ENCODE peak calls at places on chromosome 12, in six cellular contexts. P is GM12878, L is HepG2, E is K562, G is GM12891, Q is H1. D is an unnamed sample.

GRCh38 chr12:13701502-13701901 is 279.9 kb downstream of the GRIN2B start:
- DNase-seq in P (no peak), L (no peak), E (no peak), G (no peak), Q (no peak), D (no peak)

GRCh38 chr12:52023182-52023975 is 16.6 kb downstream of the TAMALIN start:
- DNase-seq in P (no peak), L (peak), E (peak), G (peak), Q (peak), D (peak)

GRCh38 chr12:41140117-41140516 is 48.0 kb upstream of the PDZRN4 start:
- DNase-seq in P (no peak), L (no peak), E (no peak), G (no peak), Q (no peak), D (no peak)

GRCh38 chr12:93734784-93735183 is 57.6 kb downstream of the CRADD start:
- DNase-seq in P (no peak), L (no peak), E (no peak), G (no peak), Q (no peak), D (no peak)

GRCh38 chr12:101604132-101604531 is 9.4 kb downstream of the MYBPC1 start:
- DNase-seq in P (peak), L (peak), E (no peak), G (no peak), Q (no peak), D (no peak)

GRCh38 chr12:122961551-122962329 is 4.5 kb downstream of the ABCB9 start:
- DNase-seq in P (no peak), L (no peak), E (no peak), G (no peak), Q (no peak), D (no peak)

GRCh38 chr12:34033628-34034296 is 11.5 kb downstream of the ALG10 start:
- DNase-seq in P (no peak), L (peak), E (peak), G (no peak), Q (no peak), D (no peak)

GRCh38 chr12:84910549-84911241 is 1.9 kb downstream of the SLC6A15 start:
- DNase-seq in P (no peak), L (no peak), E (no peak), G (no peak), Q (no peak), D (no peak)

GRCh38 chr12:21710944-21711343 is 53.3 kb upstream of the LDHB start:
- DNase-seq in P (no peak), L (no peak), E (no peak), G (no peak), Q (no peak), D (no peak)

GRCh38 chr12:29565727-29566126 is 68.2 kb upstream of the OVCH1 start:
- DNase-seq in P (no peak), L (no peak), E (no peak), G (no peak), Q (no peak), D (no peak)

GRCh38 chr12:29564925-29565324 is 67.4 kb upstream of the OVCH1 start:
- DNase-seq in P (no peak), L (no peak), E (no peak), G (no peak), Q (no peak), D (no peak)

GRCh38 chr12:29562167-29562776 is 64.8 kb upstream of the OVCH1 start:
- DNase-seq in P (no peak), L (no peak), E (no peak), G (no peak), Q (no peak), D (no peak)

GRCh38 chr12:29561736-29562135 is 64.2 kb upstream of the OVCH1 start:
- DNase-seq in P (no peak), L (no peak), E (no peak), G (no peak), Q (no peak), D (no peak)

DNA sequence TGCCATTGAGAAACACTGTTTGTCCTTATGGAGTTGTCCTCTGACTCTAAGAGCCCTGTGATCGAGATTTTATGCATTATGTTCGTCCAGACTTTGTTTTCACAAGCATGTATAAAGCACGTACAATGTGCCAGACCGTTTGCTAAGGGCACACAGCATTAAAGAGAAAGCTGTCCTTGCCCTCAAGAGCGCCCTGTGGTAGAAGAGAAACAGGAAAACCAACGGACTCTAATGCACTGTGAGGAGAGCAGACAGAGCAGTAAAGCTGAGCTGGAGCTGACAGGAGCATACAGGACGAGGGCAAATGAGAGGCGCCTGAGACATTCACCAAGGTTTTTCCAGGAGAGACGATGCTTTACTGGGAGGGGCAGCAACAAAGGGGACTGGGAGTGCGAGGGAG is 66.2 kb upstream of the OVCH1 start:
- DNase-seq in P (no peak), L (no peak), E (no peak), G (no peak), Q (no peak), D (no peak)
- TF ChIP-seq POLR2A in P (no peak), L (no peak), E (no peak), G (no peak), Q (no peak), D (no peak)

GRCh38 chr12:54956818-54957641 is 27.5 kb downstream of the TESPA1 start:
- DNase-seq in P (no peak), L (no peak), E (no peak), G (no peak), Q (no peak), D (no peak)

GRCh38 chr12:54959291-54960018 is 25.1 kb downstream of the TESPA1 start:
- DNase-seq in P (peak), L (no peak), E (no peak), G (no peak), Q (no peak), D (no peak)

GRCh38 chr12:54961190-54961589 is 23.4 kb downstream of the TESPA1 start:
- DNase-seq in P (no peak), L (no peak), E (no peak), G (no peak), Q (no peak), D (no peak)

GRCh38 chr12:54956322-54956721 is 28.2 kb downstream of the TESPA1 start:
- DNase-seq in P (no peak), L (no peak), E (no peak), G (no peak), Q (no peak), D (no peak)

GRCh38 chr12:54958048-54958658 is 26.4 kb downstream of the TESPA1 start:
- DNase-seq in P (peak), L (peak), E (peak), G (no peak), Q (no peak), D (no peak)
- TF ChIP-seq TAF1 in P (no peak), L (no peak), E (no peak), G (no peak), Q (no peak), D (no peak)

GRCh38 chr12:130958557-130959140 is 4.9 kb downstream of the ADGRD1 start:
- DNase-seq in P (no peak), L (no peak), E (no peak), G (no peak), Q (no peak), D (no peak)
- TF ChIP-seq POLR2AphosphoS5 in P (no peak), L (no peak), E (no peak), G (no peak), Q (no peak), D (no peak)

DNA sequence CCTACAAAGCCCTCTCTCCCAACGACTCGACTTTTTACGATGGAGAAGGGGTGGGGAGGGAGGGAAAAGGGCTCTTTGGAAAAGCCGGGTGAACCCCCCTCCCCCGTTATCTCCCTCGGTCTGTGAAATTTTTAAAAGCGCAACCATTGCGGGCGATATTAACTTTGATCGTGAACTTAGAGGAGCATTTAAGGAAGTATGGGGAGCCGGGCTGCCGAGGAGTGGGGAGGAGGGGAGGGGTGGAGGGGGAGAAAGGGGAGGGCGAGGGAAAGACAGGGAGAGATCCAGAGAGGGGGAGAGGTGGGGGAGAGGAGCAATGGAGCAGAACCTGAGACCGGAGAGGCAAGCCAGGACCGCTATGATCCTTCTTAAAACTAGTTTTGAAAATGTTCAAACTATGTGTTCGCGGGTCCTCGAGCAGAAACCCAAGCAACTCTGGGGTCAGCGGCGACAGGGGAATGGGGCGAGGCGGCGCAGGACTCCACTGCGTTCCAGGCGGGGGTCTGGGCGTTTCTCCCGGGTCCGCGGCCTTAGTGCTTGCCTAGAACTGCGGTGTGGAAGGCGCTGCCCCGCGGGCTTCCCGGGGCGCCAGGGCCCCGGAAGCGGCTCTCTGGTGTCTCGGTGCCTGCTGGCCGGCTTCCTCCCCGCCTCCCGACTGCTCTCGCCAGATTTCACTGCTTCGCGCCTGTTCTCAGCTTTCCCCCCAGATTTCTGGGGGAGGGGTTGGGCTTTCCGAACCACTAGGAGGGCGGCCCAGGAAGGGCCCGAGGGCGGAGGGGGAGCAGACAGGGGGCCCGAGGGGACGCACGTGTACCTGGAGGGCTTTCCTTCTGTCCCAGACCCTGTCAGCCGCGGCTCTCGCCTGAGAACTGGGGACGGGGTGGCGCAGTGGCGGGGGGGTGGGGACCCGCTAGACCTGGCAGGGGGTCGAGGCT is at the start of gene HOTAIR:
- DNase-seq in P (no peak), L (no peak), E (no peak), G (peak), Q (no peak), D (peak)
- TF ChIP-seq POLR2A in P (no peak), L (no peak), E (no peak), G (no peak), Q (no peak), D (no peak)

DNA sequence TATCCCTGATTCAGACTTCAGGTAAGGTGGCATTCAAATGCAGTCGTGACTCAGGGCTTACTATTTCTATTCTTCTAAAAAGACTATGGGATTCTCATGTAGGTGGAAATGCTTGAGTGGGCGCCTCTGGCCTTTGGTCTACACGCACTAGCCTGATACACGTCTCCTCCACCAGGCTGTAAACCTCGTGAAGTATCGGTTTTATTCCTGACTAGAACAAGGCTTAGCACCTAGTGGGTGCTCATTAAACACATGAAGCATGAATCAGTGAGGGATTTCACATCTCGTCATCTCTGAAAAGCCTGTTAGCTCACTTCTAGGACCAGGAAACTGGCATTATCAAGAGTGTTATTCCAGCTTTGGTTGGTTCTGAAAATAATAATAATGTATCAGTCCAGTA is 17.7 kb upstream of the HNF1A start:
- DNase-seq in P (no peak), L (no peak), E (no peak), G (no peak), Q (no peak), D (no peak)
- TF ChIP-seq TAF1 in P (no peak), L (no peak), E (no peak), G (no peak), Q (no peak), D (no peak)